ENCODE peak calls at places on chromosomes 3 and 15, in nine cellular contexts. One of them, this sample, is unnamed.

GRCh38 chr3:25483456-25483855 is 55.4 kb downstream of the RARB start:
- DNase-seq in ovary: no peak
- DNase-seq in right lobe of liver: no peak
- DNase-seq in IMR-90: no peak
- DNase-seq in NB4: no peak
- DNase-seq in breast epithelium: no peak
- DNase-seq in tibial nerve: no peak
- DNase-seq in adrenal gland: no peak
- DNase-seq in spleen: no peak
- DNase-seq in this sample: peak; percentile 2

GRCh38 chr3:194808709-194809108 is 123.0 kb downstream of the FAM43A start:
- DNase-seq in ovary: no peak
- DNase-seq in right lobe of liver: no peak
- DNase-seq in IMR-90: peak; percentile 12
- DNase-seq in NB4: no peak
- DNase-seq in breast epithelium: no peak
- DNase-seq in tibial nerve: no peak
- DNase-seq in adrenal gland: no peak
- DNase-seq in spleen: no peak
- DNase-seq in this sample: no peak

GRCh38 chr15:39156636-39157255 is 424.1 kb upstream of the THBS1 start:
- DNase-seq in ovary: no peak
- DNase-seq in right lobe of liver: no peak
- DNase-seq in IMR-90: no peak
- DNase-seq in NB4: no peak
- DNase-seq in breast epithelium: no peak
- DNase-seq in tibial nerve: peak; percentile 49
- DNase-seq in adrenal gland: peak; percentile 44
- DNase-seq in spleen: no peak
- DNase-seq in this sample: no peak

GRCh38 chr15:32905481-32905880 is 187.7 kb downstream of the GREM1 start:
- DNase-seq in ovary: no peak
- DNase-seq in right lobe of liver: no peak
- DNase-seq in IMR-90: peak; percentile 31
- DNase-seq in NB4: no peak
- DNase-seq in breast epithelium: no peak
- DNase-seq in tibial nerve: no peak
- DNase-seq in adrenal gland: no peak
- DNase-seq in spleen: no peak
- DNase-seq in this sample: no peak

GRCh38 chr15:65259367-65259781 is 27.3 kb downstream of the PARP16 start:
- DNase-seq in ovary: peak; percentile 69
- DNase-seq in right lobe of liver: no peak
- DNase-seq in IMR-90: no peak
- DNase-seq in NB4: no peak
- DNase-seq in breast epithelium: no peak
- DNase-seq in tibial nerve: peak; percentile 36
- DNase-seq in adrenal gland: no peak
- DNase-seq in spleen: no peak
- DNase-seq in this sample: no peak

GRCh38 chr3:78937486-78937885 is 830.3 kb downstream of the ROBO1 start:
- DNase-seq in ovary: no peak
- DNase-seq in right lobe of liver: no peak
- DNase-seq in IMR-90: no peak
- DNase-seq in NB4: no peak
- DNase-seq in breast epithelium: no peak
- DNase-seq in tibial nerve: no peak
- DNase-seq in adrenal gland: no peak
- DNase-seq in spleen: no peak
- DNase-seq in this sample: no peak

GRCh38 chr15:100861511-100861991 is 18.1 kb upstream of the ALDH1A3 start:
- DNase-seq in ovary: no peak
- DNase-seq in right lobe of liver: no peak
- DNase-seq in IMR-90: no peak
- DNase-seq in NB4: no peak
- DNase-seq in breast epithelium: peak; percentile 66
- DNase-seq in tibial nerve: peak; percentile 32
- DNase-seq in adrenal gland: no peak
- DNase-seq in spleen: no peak
- DNase-seq in this sample: no peak

GRCh38 chr15:23564798-23565394 is 578 bp upstream of the MKRN3 start:
- DNase-seq in ovary: no peak
- DNase-seq in right lobe of liver: no peak
- DNase-seq in IMR-90: no peak
- DNase-seq in NB4: no peak
- DNase-seq in breast epithelium: no peak
- DNase-seq in tibial nerve: no peak
- DNase-seq in adrenal gland: no peak
- DNase-seq in spleen: no peak
- DNase-seq in this sample: no peak

GRCh38 chr15:28873585-28874139 is 12.1 kb upstream of the APBA2 start:
- DNase-seq in ovary: no peak
- DNase-seq in right lobe of liver: no peak
- DNase-seq in IMR-90: no peak
- DNase-seq in NB4: no peak
- DNase-seq in breast epithelium: no peak
- DNase-seq in tibial nerve: no peak
- DNase-seq in adrenal gland: no peak
- DNase-seq in spleen: peak; percentile 39
- DNase-seq in this sample: peak; percentile 70

GRCh38 chr15:99727330-99727729 is 5.9 kb downstream of the LYSMD4 start:
- DNase-seq in ovary: no peak
- DNase-seq in right lobe of liver: no peak
- DNase-seq in IMR-90: no peak
- DNase-seq in NB4: no peak
- DNase-seq in breast epithelium: no peak
- DNase-seq in tibial nerve: no peak
- DNase-seq in adrenal gland: no peak
- DNase-seq in spleen: no peak
- DNase-seq in this sample: no peak

GRCh38 chr15:60477991-60478632 is 830 bp downstream of the ICE2 start:
- DNase-seq in ovary: no peak
- DNase-seq in right lobe of liver: no peak
- DNase-seq in IMR-90: peak; percentile 49
- DNase-seq in NB4: peak; percentile 46
- DNase-seq in breast epithelium: no peak
- DNase-seq in tibial nerve: no peak
- DNase-seq in adrenal gland: no peak
- DNase-seq in spleen: no peak
- DNase-seq in this sample: no peak
- TF ChIP-seq POLR2A in ovary: no peak
- TF ChIP-seq POLR2A in right lobe of liver: no peak
- TF ChIP-seq POLR2A in IMR-90: no peak
- TF ChIP-seq POLR2A in NB4: no peak
- TF ChIP-seq POLR2A in breast epithelium: no peak
- TF ChIP-seq POLR2A in tibial nerve: no peak
- TF ChIP-seq POLR2A in adrenal gland: no peak
- TF ChIP-seq POLR2A in spleen: no peak
- TF ChIP-seq POLR2A in this sample: no peak

GRCh38 chr15:86040360-86041095 is 39.1 kb upstream of the AGBL1 start:
- DNase-seq in ovary: no peak
- DNase-seq in right lobe of liver: no peak
- DNase-seq in IMR-90: no peak
- DNase-seq in NB4: no peak
- DNase-seq in breast epithelium: no peak
- DNase-seq in tibial nerve: no peak
- DNase-seq in adrenal gland: no peak
- DNase-seq in spleen: no peak
- DNase-seq in this sample: no peak

GRCh38 chr15:86044981-86045380 is 34.7 kb upstream of the AGBL1 start:
- DNase-seq in ovary: no peak
- DNase-seq in right lobe of liver: no peak
- DNase-seq in IMR-90: no peak
- DNase-seq in NB4: peak; percentile 6
- DNase-seq in breast epithelium: no peak
- DNase-seq in tibial nerve: no peak
- DNase-seq in adrenal gland: no peak
- DNase-seq in spleen: no peak
- DNase-seq in this sample: no peak
- TF ChIP-seq CTCF in ovary: no peak
- TF ChIP-seq CTCF in right lobe of liver: no peak
- TF ChIP-seq CTCF in IMR-90: no peak
- TF ChIP-seq CTCF in NB4: peak; percentile 4
- TF ChIP-seq CTCF in breast epithelium: no peak
- TF ChIP-seq CTCF in tibial nerve: no peak
- TF ChIP-seq CTCF in adrenal gland: no peak
- TF ChIP-seq CTCF in spleen: no peak
- TF ChIP-seq CTCF in this sample: no peak

GRCh38 chr3:193407688-193408087 is 29.1 kb upstream of the ATP13A5 start:
- DNase-seq in ovary: no peak
- DNase-seq in right lobe of liver: no peak
- DNase-seq in IMR-90: no peak
- DNase-seq in NB4: no peak
- DNase-seq in breast epithelium: no peak
- DNase-seq in tibial nerve: no peak
- DNase-seq in adrenal gland: no peak
- DNase-seq in spleen: no peak
- DNase-seq in this sample: no peak
- TF ChIP-seq POLR2A in ovary: no peak
- TF ChIP-seq POLR2A in right lobe of liver: no peak
- TF ChIP-seq POLR2A in IMR-90: no peak
- TF ChIP-seq POLR2A in NB4: no peak
- TF ChIP-seq POLR2A in breast epithelium: no peak
- TF ChIP-seq POLR2A in tibial nerve: no peak
- TF ChIP-seq POLR2A in adrenal gland: no peak
- TF ChIP-seq POLR2A in spleen: no peak
- TF ChIP-seq POLR2A in this sample: no peak

DNA sequence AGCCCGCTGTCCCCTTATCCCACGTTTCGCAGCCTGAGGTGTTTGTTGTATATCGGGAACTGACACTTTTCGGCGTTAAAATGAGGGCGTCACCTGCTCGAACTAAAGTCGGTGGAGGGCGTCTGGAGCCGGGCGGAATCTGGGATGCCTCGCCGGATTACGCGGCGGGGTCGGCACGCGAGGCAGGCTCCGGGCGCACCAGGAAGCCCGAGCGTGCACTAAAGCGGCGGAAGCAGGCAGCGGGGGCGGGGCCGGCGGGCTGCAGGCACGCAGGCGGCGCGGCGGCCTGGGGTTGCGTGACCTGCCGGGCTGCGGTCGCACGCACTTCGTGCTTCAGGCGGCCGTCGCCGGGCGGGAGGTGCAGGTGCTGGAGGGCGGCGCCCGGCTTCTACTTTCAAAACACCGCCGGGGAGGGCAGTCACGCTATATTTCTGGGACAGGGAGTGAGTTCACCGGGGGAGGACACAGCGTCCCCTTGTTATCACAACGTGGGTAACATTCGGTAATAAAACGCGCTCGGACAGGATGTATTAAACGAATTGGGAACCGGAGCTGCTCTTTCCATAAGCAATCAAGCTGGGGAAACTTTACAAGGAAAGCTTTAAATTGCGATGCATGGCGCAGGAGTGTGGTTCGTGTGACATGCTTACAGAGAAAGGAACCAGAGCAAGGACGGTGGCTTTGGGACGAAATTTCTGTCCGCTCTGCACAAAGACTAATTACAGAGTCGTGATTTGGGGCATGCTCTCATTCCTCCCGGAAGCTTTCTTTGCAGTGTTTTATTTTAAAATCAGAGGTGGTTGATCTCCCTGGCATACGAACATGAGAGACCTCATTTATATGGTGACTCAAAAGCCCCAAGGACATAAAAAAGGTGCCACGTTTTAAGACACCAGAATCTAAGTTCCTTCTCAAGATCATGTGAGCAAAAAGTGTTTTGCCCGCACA is 9.1 kb upstream of the LEKR1 start:
- DNase-seq in ovary: peak; percentile 77
- DNase-seq in right lobe of liver: peak; percentile 91
- DNase-seq in IMR-90: peak; percentile 90
- DNase-seq in NB4: peak; percentile 94
- DNase-seq in breast epithelium: peak; percentile 79
- DNase-seq in tibial nerve: peak; percentile 69
- DNase-seq in adrenal gland: peak; percentile 83
- DNase-seq in spleen: peak; percentile 98
- DNase-seq in this sample: peak; percentile 93
- TF ChIP-seq CTCF in ovary: no peak
- TF ChIP-seq CTCF in right lobe of liver: no peak
- TF ChIP-seq CTCF in IMR-90: peak; percentile 30
- TF ChIP-seq CTCF in NB4: no peak
- TF ChIP-seq CTCF in breast epithelium: no peak
- TF ChIP-seq CTCF in tibial nerve: no peak
- TF ChIP-seq CTCF in adrenal gland: no peak
- TF ChIP-seq CTCF in spleen: no peak
- TF ChIP-seq CTCF in this sample: no peak

DNA sequence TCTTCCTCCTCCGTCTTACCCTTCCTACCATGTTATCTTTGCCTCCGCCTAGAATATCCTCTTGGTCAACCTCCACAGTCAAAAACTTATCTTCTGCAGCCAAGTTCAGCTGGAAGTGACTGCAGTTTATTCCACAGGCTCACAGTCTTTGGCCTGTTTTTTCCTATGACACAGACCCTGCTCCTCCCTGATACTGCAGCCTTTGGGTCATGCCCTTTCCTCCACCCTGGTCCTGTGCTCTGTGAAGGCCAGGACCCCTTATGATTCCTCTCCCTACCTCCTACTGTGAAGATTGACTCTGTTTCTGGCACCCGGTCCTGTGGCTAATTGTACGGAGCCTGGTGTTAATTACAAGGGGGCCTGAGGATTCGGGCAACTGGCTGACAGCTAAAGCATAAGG is 49.3 kb upstream of the SCN5A start:
- DNase-seq in ovary: no peak
- DNase-seq in right lobe of liver: no peak
- DNase-seq in IMR-90: no peak
- DNase-seq in NB4: no peak
- DNase-seq in breast epithelium: no peak
- DNase-seq in tibial nerve: no peak
- DNase-seq in adrenal gland: no peak
- DNase-seq in spleen: no peak
- DNase-seq in this sample: no peak
- TF ChIP-seq POLR2A in ovary: no peak
- TF ChIP-seq POLR2A in right lobe of liver: no peak
- TF ChIP-seq POLR2A in IMR-90: no peak
- TF ChIP-seq POLR2A in NB4: no peak
- TF ChIP-seq POLR2A in breast epithelium: no peak
- TF ChIP-seq POLR2A in tibial nerve: no peak
- TF ChIP-seq POLR2A in adrenal gland: no peak
- TF ChIP-seq POLR2A in spleen: no peak
- TF ChIP-seq POLR2A in this sample: no peak

GRCh38 chr15:49410660-49411059 is 12.4 kb upstream of the FGF7 start:
- DNase-seq in ovary: no peak
- DNase-seq in right lobe of liver: no peak
- DNase-seq in IMR-90: no peak
- DNase-seq in NB4: no peak
- DNase-seq in breast epithelium: no peak
- DNase-seq in tibial nerve: no peak
- DNase-seq in adrenal gland: no peak
- DNase-seq in spleen: no peak
- DNase-seq in this sample: no peak
- TF ChIP-seq CTCF in ovary: no peak
- TF ChIP-seq CTCF in right lobe of liver: no peak
- TF ChIP-seq CTCF in IMR-90: no peak
- TF ChIP-seq CTCF in NB4: no peak
- TF ChIP-seq CTCF in breast epithelium: no peak
- TF ChIP-seq CTCF in tibial nerve: no peak
- TF ChIP-seq CTCF in adrenal gland: no peak
- TF ChIP-seq CTCF in spleen: no peak
- TF ChIP-seq CTCF in this sample: no peak